ENCODE peak calls at places on chromosomes 6 and 20, in nine cellular contexts. One of them, this sample, is unnamed.

GRCh38 chr6:36794704-36795065 is 44.6 kb downstream of the CPNE5 start:
- DNase-seq in upper lobe of right lung: no peak
- DNase-seq in psoas muscle: no peak
- DNase-seq in fibroblast of lung: no peak
- DNase-seq in NB4: no peak
- DNase-seq in HFFc6: no peak
- DNase-seq in AG10803: no peak
- DNase-seq in GM10248: no peak
- DNase-seq in CD8-positive, alpha-beta T cell: no peak
- DNase-seq in this sample: no peak

GRCh38 chr20:57496592-57496991 is 28.3 kb downstream of the CTCFL start:
- DNase-seq in upper lobe of right lung: no peak
- DNase-seq in psoas muscle: no peak
- DNase-seq in fibroblast of lung: no peak
- DNase-seq in NB4: no peak
- DNase-seq in HFFc6: no peak
- DNase-seq in AG10803: no peak
- DNase-seq in GM10248: no peak
- DNase-seq in CD8-positive, alpha-beta T cell: no peak
- DNase-seq in this sample: no peak

GRCh38 chr6:162442675-162443074 is 284.9 kb downstream of the PRKN start:
- DNase-seq in upper lobe of right lung: no peak
- DNase-seq in psoas muscle: no peak
- DNase-seq in fibroblast of lung: peak
- DNase-seq in NB4: peak
- DNase-seq in HFFc6: no peak
- DNase-seq in AG10803: no peak
- DNase-seq in GM10248: no peak
- DNase-seq in CD8-positive, alpha-beta T cell: no peak
- DNase-seq in this sample: no peak

GRCh38 chr20:42855896-42856295 is 333.8 kb downstream of the PTPRT start:
- DNase-seq in upper lobe of right lung: no peak
- DNase-seq in psoas muscle: no peak
- DNase-seq in fibroblast of lung: no peak
- DNase-seq in NB4: no peak
- DNase-seq in HFFc6: no peak
- DNase-seq in AG10803: no peak
- DNase-seq in GM10248: no peak
- DNase-seq in CD8-positive, alpha-beta T cell: no peak
- DNase-seq in this sample: no peak

GRCh38 chr20:63433756-63434531 is 38.5 kb downstream of the KCNQ2 start:
- DNase-seq in upper lobe of right lung: no peak
- DNase-seq in psoas muscle: no peak
- DNase-seq in fibroblast of lung: no peak
- DNase-seq in NB4: no peak
- DNase-seq in HFFc6: no peak
- DNase-seq in AG10803: no peak
- DNase-seq in GM10248: no peak
- DNase-seq in CD8-positive, alpha-beta T cell: no peak
- DNase-seq in this sample: no peak

GRCh38 chr20:7736336-7736735 is 203.9 kb downstream of the HAO1 start:
- DNase-seq in upper lobe of right lung: no peak
- DNase-seq in psoas muscle: no peak
- DNase-seq in fibroblast of lung: peak
- DNase-seq in NB4: no peak
- DNase-seq in HFFc6: no peak
- DNase-seq in AG10803: no peak
- DNase-seq in GM10248: no peak
- DNase-seq in CD8-positive, alpha-beta T cell: no peak
- DNase-seq in this sample: no peak

GRCh38 chr20:17494201-17494600 is 37.0 kb downstream of the BFSP1 start:
- DNase-seq in upper lobe of right lung: no peak
- DNase-seq in psoas muscle: no peak
- DNase-seq in fibroblast of lung: no peak
- DNase-seq in NB4: no peak
- DNase-seq in HFFc6: no peak
- DNase-seq in AG10803: no peak
- DNase-seq in GM10248: no peak
- DNase-seq in CD8-positive, alpha-beta T cell: no peak
- DNase-seq in this sample: no peak

GRCh38 chr6:143802833-143803565 is 40.1 kb upstream of the LTV1 start:
- DNase-seq in upper lobe of right lung: no peak
- DNase-seq in psoas muscle: no peak
- DNase-seq in fibroblast of lung: peak
- DNase-seq in NB4: no peak
- DNase-seq in HFFc6: no peak
- DNase-seq in AG10803: peak
- DNase-seq in GM10248: no peak
- DNase-seq in CD8-positive, alpha-beta T cell: no peak
- DNase-seq in this sample: peak

DNA sequence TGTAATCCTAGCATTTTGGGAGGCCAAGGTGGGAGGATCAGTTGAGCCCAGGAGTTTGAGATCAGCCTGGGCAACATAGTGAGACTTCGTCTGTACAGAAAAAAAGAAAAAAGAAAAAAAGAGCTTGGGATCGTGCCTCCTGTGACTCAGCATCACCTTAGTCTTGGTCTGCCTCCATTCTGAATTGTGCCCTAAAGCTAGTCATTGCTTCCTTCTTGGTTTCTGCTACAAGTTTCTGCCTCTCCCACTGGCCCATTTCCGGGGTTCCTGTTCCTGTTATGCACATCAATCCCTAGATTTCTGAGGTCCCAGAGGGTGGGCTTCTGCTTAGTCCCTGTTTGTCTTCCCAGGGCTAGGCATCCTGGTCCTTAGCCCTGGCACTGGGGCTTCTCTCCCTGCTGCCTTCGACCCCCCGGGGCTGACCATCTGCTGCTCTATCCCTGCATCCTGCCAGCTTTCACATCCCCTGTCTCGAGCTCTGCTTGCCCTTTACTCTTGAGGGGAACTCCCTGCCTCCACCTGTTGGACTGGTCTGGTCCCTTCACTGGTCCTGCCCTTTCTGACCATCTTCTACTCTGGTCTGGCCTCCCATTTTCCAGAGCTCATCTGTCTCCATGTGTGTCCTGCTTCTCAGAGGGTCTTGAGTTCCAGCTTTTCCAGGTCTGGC is 77.5 kb upstream of the ESR1 start:
- DNase-seq in upper lobe of right lung: no peak
- DNase-seq in psoas muscle: no peak
- DNase-seq in fibroblast of lung: no peak
- DNase-seq in NB4: no peak
- DNase-seq in HFFc6: no peak
- DNase-seq in AG10803: no peak
- DNase-seq in GM10248: no peak
- DNase-seq in CD8-positive, alpha-beta T cell: no peak
- DNase-seq in this sample: no peak
- TF ChIP-seq CTCF in upper lobe of right lung: no peak
- TF ChIP-seq CTCF in psoas muscle: no peak
- TF ChIP-seq CTCF in fibroblast of lung: no peak
- TF ChIP-seq CTCF in NB4: no peak
- TF ChIP-seq CTCF in HFFc6: no peak
- TF ChIP-seq CTCF in AG10803: no peak
- TF ChIP-seq CTCF in GM10248: no peak
- TF ChIP-seq CTCF in CD8-positive, alpha-beta T cell: no peak
- TF ChIP-seq CTCF in this sample: no peak

GRCh38 chr6:157982297-157982579 is 575 bp downstream of the SYNJ2 start:
- DNase-seq in upper lobe of right lung: peak
- DNase-seq in psoas muscle: peak
- DNase-seq in fibroblast of lung: peak
- DNase-seq in NB4: peak
- DNase-seq in HFFc6: no peak
- DNase-seq in AG10803: peak
- DNase-seq in GM10248: peak
- DNase-seq in CD8-positive, alpha-beta T cell: no peak
- DNase-seq in this sample: no peak

GRCh38 chr6:157983439-157984119 is 1.9 kb downstream of the SYNJ2 start:
- DNase-seq in upper lobe of right lung: no peak
- DNase-seq in psoas muscle: no peak
- DNase-seq in fibroblast of lung: peak
- DNase-seq in NB4: no peak
- DNase-seq in HFFc6: no peak
- DNase-seq in AG10803: peak
- DNase-seq in GM10248: no peak
- DNase-seq in CD8-positive, alpha-beta T cell: no peak
- DNase-seq in this sample: peak

GRCh38 chr6:157984165-157984564 is 2.5 kb downstream of the SYNJ2 start:
- DNase-seq in upper lobe of right lung: no peak
- DNase-seq in psoas muscle: no peak
- DNase-seq in fibroblast of lung: no peak
- DNase-seq in NB4: no peak
- DNase-seq in HFFc6: no peak
- DNase-seq in AG10803: no peak
- DNase-seq in GM10248: no peak
- DNase-seq in CD8-positive, alpha-beta T cell: no peak
- DNase-seq in this sample: peak

GRCh38 chr6:157981395-157982296 is at the start of gene SYNJ2:
- DNase-seq in upper lobe of right lung: peak
- DNase-seq in psoas muscle: peak
- DNase-seq in fibroblast of lung: peak
- DNase-seq in NB4: peak
- DNase-seq in HFFc6: peak
- DNase-seq in AG10803: peak
- DNase-seq in GM10248: peak
- DNase-seq in CD8-positive, alpha-beta T cell: peak
- DNase-seq in this sample: peak

DNA sequence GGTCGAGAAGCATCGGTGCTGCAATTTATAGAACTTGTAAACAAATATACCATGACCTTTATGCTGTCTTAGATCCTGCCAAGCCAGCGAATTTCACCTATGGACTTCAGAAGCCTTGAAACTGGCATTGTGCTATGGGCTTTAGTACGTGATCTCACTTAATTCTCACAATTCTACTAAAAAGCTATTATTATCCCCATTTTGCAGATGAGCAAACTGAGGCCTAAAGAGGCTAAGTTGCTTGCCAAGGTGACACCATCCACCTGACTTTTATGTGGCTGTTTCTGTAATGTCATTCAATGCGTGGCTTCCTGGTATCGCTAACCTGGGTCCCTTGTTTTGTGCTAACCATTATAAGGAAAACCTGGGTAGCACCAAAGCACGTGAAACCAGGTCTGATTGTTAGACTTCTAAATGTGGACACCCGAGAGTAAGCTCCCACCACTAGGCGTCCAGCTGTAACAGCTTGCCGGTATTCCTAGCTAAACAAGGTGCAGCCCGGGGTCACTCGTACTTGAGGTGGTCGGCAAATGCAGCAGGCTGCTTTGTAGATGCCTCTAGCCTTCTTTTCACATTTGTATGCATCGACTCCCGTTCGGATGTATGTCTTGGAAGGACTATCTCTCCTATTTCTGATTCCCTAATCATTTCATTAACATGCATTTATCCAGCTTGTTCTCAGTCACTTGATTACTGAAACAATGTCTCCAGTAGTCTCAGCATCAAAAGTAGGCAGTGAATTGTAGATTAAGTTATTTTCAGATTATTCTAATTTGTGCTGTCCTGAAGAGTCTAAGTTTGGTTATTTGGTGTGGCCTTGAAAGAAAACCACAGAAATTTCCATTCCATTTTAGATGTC is 1.1 kb downstream of the SYNJ2 start:
- DNase-seq in upper lobe of right lung: peak
- DNase-seq in psoas muscle: no peak
- DNase-seq in fibroblast of lung: peak
- DNase-seq in NB4: peak
- DNase-seq in HFFc6: peak
- DNase-seq in AG10803: peak
- DNase-seq in GM10248: no peak
- DNase-seq in CD8-positive, alpha-beta T cell: no peak
- DNase-seq in this sample: peak
- TF ChIP-seq CTCF in upper lobe of right lung: no peak
- TF ChIP-seq CTCF in psoas muscle: no peak
- TF ChIP-seq CTCF in fibroblast of lung: peak
- TF ChIP-seq CTCF in NB4: no peak
- TF ChIP-seq CTCF in HFFc6: peak
- TF ChIP-seq CTCF in AG10803: peak
- TF ChIP-seq CTCF in GM10248: no peak
- TF ChIP-seq CTCF in CD8-positive, alpha-beta T cell: no peak
- TF ChIP-seq CTCF in this sample: peak

DNA sequence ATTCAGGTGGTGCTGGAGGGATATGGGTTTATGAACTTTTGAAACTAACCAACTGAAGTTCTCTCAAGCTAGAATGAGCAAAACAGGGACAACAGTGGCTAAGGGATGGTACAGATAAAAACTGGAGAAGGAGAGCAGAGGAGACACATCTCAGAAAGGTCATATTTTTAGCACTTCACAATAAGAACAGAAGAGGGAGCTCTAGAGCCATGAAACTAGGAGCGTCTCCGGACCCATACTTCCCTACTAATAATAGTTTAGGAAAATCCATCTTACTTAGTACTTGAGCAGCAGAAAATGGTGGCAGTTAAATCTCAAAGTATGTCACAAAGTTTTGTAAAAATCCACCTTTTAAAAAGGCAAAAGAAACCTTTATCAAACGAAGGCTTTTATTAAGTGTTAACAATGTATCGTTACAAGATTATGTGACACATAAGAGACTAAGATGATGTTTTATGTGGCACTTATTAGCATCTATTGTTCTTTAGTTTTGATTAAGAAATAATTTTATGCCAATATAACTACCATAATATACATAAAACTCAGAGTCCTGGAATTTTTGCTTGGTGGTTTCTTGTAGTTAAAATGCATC is 278.6 kb downstream of the TBC1D32 start:
- DNase-seq in upper lobe of right lung: no peak
- DNase-seq in psoas muscle: no peak
- DNase-seq in fibroblast of lung: peak
- DNase-seq in NB4: peak
- DNase-seq in HFFc6: peak
- DNase-seq in AG10803: peak
- DNase-seq in GM10248: peak
- DNase-seq in CD8-positive, alpha-beta T cell: no peak
- DNase-seq in this sample: peak
- TF ChIP-seq CTCF in upper lobe of right lung: peak
- TF ChIP-seq CTCF in psoas muscle: peak
- TF ChIP-seq CTCF in fibroblast of lung: peak
- TF ChIP-seq CTCF in NB4: peak
- TF ChIP-seq CTCF in HFFc6: peak
- TF ChIP-seq CTCF in AG10803: peak
- TF ChIP-seq CTCF in GM10248: peak
- TF ChIP-seq CTCF in CD8-positive, alpha-beta T cell: peak
- TF ChIP-seq CTCF in this sample: peak

GRCh38 chr6:76594109-76594508 is 521.6 kb upstream of the IMPG1 start:
- DNase-seq in upper lobe of right lung: peak
- DNase-seq in psoas muscle: no peak
- DNase-seq in fibroblast of lung: no peak
- DNase-seq in NB4: no peak
- DNase-seq in HFFc6: no peak
- DNase-seq in AG10803: no peak
- DNase-seq in GM10248: no peak
- DNase-seq in CD8-positive, alpha-beta T cell: no peak
- DNase-seq in this sample: no peak

GRCh38 chr6:76592561-76592960 is 520.1 kb upstream of the IMPG1 start:
- DNase-seq in upper lobe of right lung: no peak
- DNase-seq in psoas muscle: no peak
- DNase-seq in fibroblast of lung: no peak
- DNase-seq in NB4: no peak
- DNase-seq in HFFc6: no peak
- DNase-seq in AG10803: no peak
- DNase-seq in GM10248: no peak
- DNase-seq in CD8-positive, alpha-beta T cell: no peak
- DNase-seq in this sample: no peak

DNA sequence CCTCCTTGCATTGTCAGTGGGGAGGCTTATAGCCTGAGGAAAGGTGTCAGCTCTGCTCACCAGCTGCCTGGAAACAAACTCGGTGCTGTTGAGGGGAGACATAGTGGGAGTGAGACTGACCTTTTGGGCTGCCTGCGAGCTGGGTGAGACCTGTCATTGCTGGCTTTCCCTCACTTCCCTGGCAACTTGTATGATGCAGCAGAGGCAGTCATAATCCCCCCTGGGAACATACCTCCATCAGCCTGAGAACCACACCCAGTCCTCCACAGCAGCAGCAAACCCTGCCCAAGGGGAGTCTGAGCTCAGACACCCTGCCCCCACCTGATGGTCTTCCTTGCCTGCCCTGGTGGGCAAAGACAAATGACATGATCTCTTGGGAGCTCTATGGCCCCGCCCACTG is 521.2 kb upstream of the IMPG1 start:
- DNase-seq in upper lobe of right lung: peak
- DNase-seq in psoas muscle: no peak
- DNase-seq in fibroblast of lung: no peak
- DNase-seq in NB4: no peak
- DNase-seq in HFFc6: no peak
- DNase-seq in AG10803: no peak
- DNase-seq in GM10248: no peak
- DNase-seq in CD8-positive, alpha-beta T cell: no peak
- DNase-seq in this sample: no peak
- TF ChIP-seq CTCF in upper lobe of right lung: no peak
- TF ChIP-seq CTCF in psoas muscle: no peak
- TF ChIP-seq CTCF in fibroblast of lung: no peak
- TF ChIP-seq CTCF in NB4: no peak
- TF ChIP-seq CTCF in HFFc6: no peak
- TF ChIP-seq CTCF in AG10803: no peak
- TF ChIP-seq CTCF in GM10248: no peak
- TF ChIP-seq CTCF in CD8-positive, alpha-beta T cell: no peak
- TF ChIP-seq CTCF in this sample: no peak